ENCODE peak calls at places on chromosomes 13 and 19, in six cellular contexts. N is K562, U is H1, T is SK-N-SH, E is HCT116, H is HepG2. V is an unnamed sample.

GRCh38 chr13:62113145-62113544 is 697.5 kb upstream of the PCDH20 start:
- DNase-seq in N (no peak), H (no peak), E (no peak), T (no peak), U (no peak), V (no peak)

GRCh38 chr19:16516923-16517610 is 20.9 kb downstream of the C19orf44 start:
- DNase-seq in U (no peak), N (no peak), T (no peak), H (no peak), E (no peak), V (no peak)

GRCh38 chr13:98406971-98407370 is 169.9 kb downstream of the STK24 start:
- DNase-seq in N (no peak), H (no peak), E (no peak), U (no peak), T (no peak), V (no peak)

GRCh38 chr19:19343762-19344161 is 23.1 kb downstream of the MAU2 start:
- DNase-seq in U (no peak), N (no peak), H (no peak), E (no peak), T (no peak), V (no peak)

GRCh38 chr13:100483836-100484381 is 104.7 kb downstream of the GGACT start:
- DNase-seq in U (no peak), E (no peak), H (no peak), T (no peak), N (no peak), V (no peak)

GRCh38 chr19:44552324-44552723 is 22.8 kb upstream of the CEACAM20 start:
- DNase-seq in E (peak), H (peak), U (peak), N (peak), T (peak), V (peak)

GRCh38 chr19:13050274-13050673 is 52.4 kb downstream of the LYL1 start:
- DNase-seq in U (no peak), T (no peak), H (no peak), E (no peak), N (no peak), V (no peak)

GRCh38 chr13:25179011-25179410 is 6.9 kb upstream of the AMER2 start:
- DNase-seq in N (no peak), E (no peak), U (no peak), T (no peak), H (no peak), V (no peak)

GRCh38 chr13:42999491-42999890 is 7.5 kb upstream of the EPSTI1 start:
- DNase-seq in E (no peak), U (no peak), N (no peak), H (no peak), T (no peak), V (no peak)

GRCh38 chr13:28611654-28612131 is 47.2 kb upstream of the POMP start:
- DNase-seq in N (peak), H (no peak), T (no peak), E (no peak), U (no peak), V (no peak)

GRCh38 chr13:48412881-48413351 is at the start of gene LPAR6:
- DNase-seq in U (no peak), E (no peak), N (no peak), T (no peak), H (peak), V (peak)

GRCh38 chr19:42606660-42607351 is 12.1 kb upstream of the CEACAM8 start:
- DNase-seq in N (peak), U (peak), E (peak), T (peak), H (peak), V (peak)

GRCh38 chr19:48813123-48813911 is 2.5 kb upstream of the BCAT2 start:
- DNase-seq in E (no peak), U (no peak), H (peak), N (peak), T (peak), V (no peak)

GRCh38 chr19:44869728-44870470 is 21.2 kb upstream of the TOMM40 start:
- DNase-seq in U (no peak), T (no peak), H (no peak), E (no peak), N (no peak), V (no peak)

GRCh38 chr19:5491565-5491964 is 36.3 kb downstream of the ZNRF4 start:
- DNase-seq in H (no peak), E (no peak), T (no peak), N (no peak), U (no peak), V (no peak)

GRCh38 chr13:111528513-111528912 is 208.1 kb downstream of the TEX29 start:
- DNase-seq in T (no peak), U (no peak), E (no peak), N (no peak), H (no peak), V (no peak)

GRCh38 chr13:101416181-101417042 is at the start of gene NALCN:
- DNase-seq in N (no peak), H (no peak), T (peak), E (no peak), U (no peak), V (peak)

GRCh38 chr19:2089001-2089711 is 7.0 kb downstream of the MOB3A start:
- DNase-seq in E (no peak), H (no peak), U (no peak), T (peak), N (no peak), V (no peak)

GRCh38 chr19:38216785-38217746 is 7.0 kb downstream of the DPF1 start:
- DNase-seq in N (peak), H (no peak), U (no peak), T (peak), E (no peak), V (no peak)

GRCh38 chr13:96460571-96460970 is 370.7 kb downstream of the HS6ST3 start:
- DNase-seq in N (no peak), H (no peak), T (peak), U (no peak), E (no peak), V (peak)

GRCh38 chr19:10003271-10003670 is 7.0 kb downstream of the COL5A3 start:
- DNase-seq in E (no peak), N (no peak), H (no peak), U (no peak), T (no peak), V (no peak)

GRCh38 chr13:48232420-48233096 is 448 bp upstream of the ITM2B start:
- DNase-seq in T (no peak), E (no peak), N (peak), U (no peak), H (peak), V (no peak)

GRCh38 chr13:19633340-19634128 is at the start of gene MPHOSPH8:
- DNase-seq in E (peak), N (peak), T (peak), H (peak), U (peak), V (peak)

GRCh38 chr13:31154939-31155338 is 6.8 kb downstream of the HSPH1 start:
- DNase-seq in H (no peak), T (no peak), E (no peak), N (no peak), U (no peak), V (no peak)

GRCh38 chr13:98930014-98930625 is 47.7 kb downstream of the DOCK9 start:
- DNase-seq in H (no peak), E (no peak), U (no peak), N (no peak), T (no peak), V (no peak)

GRCh38 chr19:10518444-10519361 is 1.5 kb upstream of the S1PR5 start:
- DNase-seq in H (no peak), E (no peak), T (peak), U (no peak), N (no peak), V (no peak)

GRCh38 chr19:50333737-50334617 is 4.8 kb upstream of the KCNC3 start:
- DNase-seq in T (peak), N (peak), U (no peak), E (no peak), H (no peak), V (peak)

GRCh38 chr13:50277127-50277526 is 261.9 kb downstream of the KCNRG start:
- DNase-seq in T (no peak), U (no peak), N (no peak), H (no peak), E (no peak), V (no peak)

GRCh38 chr13:34833562-34834182 is 108.4 kb upstream of the NBEA start:
- DNase-seq in N (no peak), U (peak), H (no peak), T (no peak), E (peak), V (no peak)

GRCh38 chr13:28493740-28494536 is 990 bp downstream of the FLT1 start:
- DNase-seq in T (peak), H (no peak), U (no peak), N (no peak), E (no peak), V (no peak)

GRCh38 chr19:56150358-56150757 is 9.3 kb downstream of the ZNF444 start:
- DNase-seq in U (no peak), N (no peak), E (no peak), T (no peak), H (no peak), V (no peak)

GRCh38 chr13:99386911-99387788 is 80.0 kb upstream of the GPR183 start:
- DNase-seq in U (peak), E (peak), H (peak), N (peak), T (peak), V (no peak)

GRCh38 chr13:50989476-50989875 is 79.9 kb downstream of the RNASEH2B start:
- DNase-seq in H (peak), U (no peak), N (peak), T (peak), E (no peak), V (no peak)

GRCh38 chr19:34365463-34366401 is 736 bp downstream of the GPI start:
- DNase-seq in U (no peak), T (peak), E (no peak), N (peak), H (no peak), V (peak)

GRCh38 chr19:33467851-33468250 is 53.7 kb downstream of the PEPD start:
- DNase-seq in N (no peak), T (no peak), E (no peak), U (no peak), H (no peak), V (no peak)

GRCh38 chr13:36344173-36344572 is 2.0 kb downstream of the SPART start:
- DNase-seq in T (no peak), U (no peak), E (no peak), H (no peak), N (peak), V (no peak)

GRCh38 chr13:23695711-23696512 is 125.7 kb downstream of the TNFRSF19 start:
- DNase-seq in T (no peak), E (no peak), U (no peak), H (no peak), N (no peak), V (no peak)

GRCh38 chr19:11737964-11738745 is 591 bp downstream of the ZNF823 start:
- DNase-seq in T (peak), U (no peak), H (peak), N (peak), E (no peak), V (peak)

DNA sequence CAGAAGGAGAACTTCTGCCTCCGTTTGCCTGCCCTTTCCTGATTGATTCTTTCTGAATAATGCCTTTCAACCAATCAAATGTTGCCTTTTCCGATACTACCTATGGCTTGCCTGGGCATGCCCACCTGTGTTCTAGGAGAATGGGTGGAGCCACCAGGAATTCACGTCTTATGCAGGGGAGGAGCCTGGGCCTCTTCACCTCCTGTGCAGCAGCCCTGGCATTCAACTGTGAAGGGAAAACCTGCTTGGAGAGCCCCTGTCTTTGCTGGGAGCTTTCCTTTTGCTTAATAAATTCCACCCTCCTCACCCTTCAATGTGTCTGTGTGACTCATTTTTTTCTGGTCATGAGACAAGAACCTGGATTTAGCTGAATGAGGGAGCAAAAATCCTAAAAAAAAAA is 730.7 kb downstream of the UQCRFS1 start:
- DNase-seq in E (no peak), H (no peak), U (peak), N (no peak), T (no peak), V (peak)
- TF ChIP-seq JUND in E (no peak), H (no peak), U (no peak), N (no peak), T (no peak), V (no peak)

DNA sequence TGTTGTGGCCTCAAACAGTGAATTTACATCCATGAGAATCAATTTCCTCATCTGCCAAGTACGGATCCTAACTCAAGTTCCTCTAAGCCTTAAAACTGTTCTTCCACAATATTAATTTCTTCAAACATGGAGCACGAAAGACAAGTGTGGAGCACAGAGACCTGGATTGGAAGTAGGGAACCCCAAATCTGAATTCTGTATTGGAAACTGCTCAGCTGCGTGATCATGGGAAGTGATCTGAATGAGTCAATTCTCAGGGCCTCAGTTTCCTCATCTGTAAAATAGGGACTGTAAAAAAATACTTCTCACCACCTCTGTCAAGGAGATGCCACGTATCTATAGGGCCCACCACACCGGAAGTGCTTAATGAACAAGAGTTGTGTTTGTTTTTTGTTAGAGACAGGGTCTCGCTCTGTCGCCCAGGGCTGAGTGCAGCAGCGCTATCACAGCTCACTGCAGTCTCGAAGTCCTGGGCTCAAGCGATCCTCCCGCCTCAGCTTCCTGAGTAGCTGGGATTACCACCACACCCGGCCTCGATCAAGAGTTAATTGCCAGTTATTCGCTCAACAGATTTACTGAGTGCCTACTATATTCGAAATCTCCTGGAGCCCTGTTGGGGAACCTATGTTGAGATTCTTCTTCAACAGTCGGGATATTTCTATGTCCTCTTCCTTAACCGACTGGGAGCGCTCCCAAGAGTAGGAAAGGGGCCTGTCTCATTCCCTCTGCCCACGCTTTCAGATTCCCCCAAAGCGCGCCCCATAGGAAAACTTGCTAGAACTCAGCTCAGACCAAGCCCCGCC is 1.6 kb downstream of the SERTAD3 start:
- DNase-seq in U (no peak), E (no peak), H (no peak), T (no peak), N (no peak), V (no peak)
- TF ChIP-seq JUND in U (no peak), E (no peak), H (no peak), T (no peak), N (no peak), V (no peak)

DNA sequence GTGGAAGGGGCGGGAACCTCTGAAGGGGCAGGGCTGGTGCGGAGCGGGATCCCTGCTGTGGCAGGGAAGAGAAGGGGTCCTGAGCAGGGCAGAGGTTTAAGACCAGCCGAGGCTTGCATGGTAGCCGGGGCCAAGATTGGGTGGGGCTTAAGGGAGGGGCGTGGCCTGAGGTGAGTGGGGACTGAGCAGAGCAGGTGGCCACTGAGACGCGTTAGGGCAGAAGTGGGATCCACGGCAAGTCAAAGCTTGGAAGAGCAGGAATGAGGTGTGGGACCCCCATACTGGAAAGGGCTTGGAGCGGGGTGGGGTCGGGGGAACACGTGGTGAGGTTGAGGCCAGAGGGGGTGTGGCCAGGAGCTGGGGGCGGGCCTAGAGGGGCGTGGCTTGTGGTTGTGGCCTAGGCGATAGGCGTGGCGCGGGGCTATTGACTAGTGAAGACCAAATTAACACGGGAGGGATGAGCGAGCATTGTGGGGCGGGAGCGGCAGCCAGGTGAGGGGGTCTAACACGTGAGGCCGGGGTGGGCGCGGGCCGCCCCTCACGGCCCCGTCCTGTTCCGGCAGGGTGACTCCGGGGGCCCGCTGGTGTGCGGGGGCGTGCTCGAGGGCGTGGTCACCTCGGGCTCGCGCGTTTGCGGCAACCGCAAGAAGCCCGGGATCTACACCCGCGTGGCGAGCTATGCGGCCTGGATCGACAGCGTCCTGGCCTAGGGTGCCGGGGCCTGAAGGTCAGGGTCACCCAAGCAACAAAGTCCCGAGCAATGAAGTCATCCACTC is 3.3 kb downstream of the CFD start:
- DNase-seq in U (peak), N (peak), H (no peak), T (peak), E (no peak), V (peak)
- TF ChIP-seq JUND in U (no peak), N (no peak), H (no peak), T (no peak), E (no peak), V (no peak)

DNA sequence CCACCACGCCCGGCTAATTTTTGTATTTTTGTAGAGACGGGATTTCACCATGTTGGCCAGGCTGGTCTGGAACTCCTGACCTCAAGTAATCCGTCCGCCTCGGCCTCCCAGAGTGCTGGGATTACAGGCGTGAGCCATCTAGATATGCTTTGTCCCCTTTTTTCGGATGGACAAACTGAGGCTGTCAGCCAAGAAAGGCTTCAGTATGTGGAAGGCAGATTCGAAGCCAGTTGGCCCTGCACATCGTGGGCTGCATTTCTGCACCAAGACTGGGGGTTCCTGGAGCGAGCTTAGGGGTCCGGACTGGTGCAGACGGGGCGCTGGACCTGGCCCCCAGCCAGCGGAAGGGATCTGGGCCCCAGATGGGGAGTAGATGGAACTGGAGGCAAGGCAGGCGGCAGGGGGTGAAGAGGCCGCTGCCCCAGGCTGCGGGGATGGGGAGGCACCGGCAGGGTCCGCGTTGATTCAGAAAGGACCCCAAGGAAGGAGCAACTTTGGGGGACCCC is 9.7 kb upstream of the JUND start:
- DNase-seq in T (peak), N (no peak), H (no peak), E (no peak), U (no peak), V (no peak)
- TF ChIP-seq JUND in T (no peak), N (no peak), H (no peak), E (no peak), U (no peak), V (no peak)

DNA sequence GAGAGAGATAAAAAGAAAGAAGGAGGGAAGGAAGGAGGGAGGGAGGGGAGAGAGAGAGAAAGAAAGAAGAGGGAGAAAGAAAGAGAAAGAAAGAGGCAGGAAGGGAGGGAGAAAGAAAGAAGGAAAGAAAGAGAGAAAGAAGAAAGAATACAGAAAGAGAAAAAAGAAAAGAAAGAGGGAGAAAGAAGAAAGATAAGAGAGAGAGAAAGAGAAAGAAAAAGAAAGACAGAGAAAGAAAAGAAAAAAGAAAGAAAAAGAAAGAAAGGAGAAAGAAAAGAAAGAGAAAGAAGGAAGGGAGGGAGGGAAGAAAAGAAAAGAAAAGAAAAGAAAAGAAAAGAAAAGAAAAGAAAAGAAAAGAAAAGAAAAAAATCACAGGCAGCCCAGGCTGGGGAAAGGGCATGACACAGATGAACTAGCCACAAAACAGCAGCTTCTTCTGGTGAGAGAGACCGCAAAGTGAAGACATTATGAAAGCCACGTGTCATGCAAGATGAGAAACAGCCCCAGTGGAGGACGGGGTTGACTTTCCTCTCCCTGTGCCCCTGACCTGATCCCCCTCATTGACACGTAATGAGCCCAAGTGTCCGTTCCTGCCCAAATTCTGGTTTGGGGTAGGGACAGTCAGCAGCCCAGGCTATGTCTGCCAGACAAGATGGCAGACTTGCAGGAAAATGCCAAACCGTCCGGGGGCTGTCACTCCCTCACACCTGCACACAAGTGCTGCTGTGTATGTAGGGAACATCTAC is 102.1 kb downstream of the INSR start:
- DNase-seq in E (no peak), N (no peak), U (no peak), H (no peak), T (no peak), V (no peak)
- TF ChIP-seq JUND in E (no peak), N (no peak), U (no peak), H (no peak), T (no peak), V (no peak)